ENCODE peak calls at places on chromosomes 13 and 19, in nine cellular contexts. E is IMR-90, W is hepatocyte, R is K562, U is keratinocyte, V is fibroblast of lung, B is mammary epithelial cell, T is HepG2, A is H1. Q is an unnamed sample.

GRCh38 chr13:106917024-106917491 is 349.1 kb upstream of the ARGLU1 start:
- DNase-seq in V (no peak), R (no peak), U (no peak), B (no peak), A (no peak), E (no peak), T (no peak), W (no peak), Q (peak)

GRCh38 chr13:29733069-29733700 is 117.2 kb downstream of the UBL3 start:
- DNase-seq in E (no peak), R (peak), U (peak), V (no peak), W (peak), B (peak), T (no peak), A (no peak), Q (no peak)

GRCh38 chr13:25901460-25902376 is 150.1 kb downstream of the SHISA2 start:
- DNase-seq in A (no peak), V (peak), R (no peak), T (peak), W (peak), B (peak), E (peak), U (peak), Q (no peak)

GRCh38 chr13:51912091-51912490 is 50.3 kb downstream of the CCDC70 start:
- DNase-seq in W (no peak), V (no peak), E (no peak), A (no peak), B (no peak), T (no peak), U (no peak), R (no peak), Q (peak)

GRCh38 chr19:277581-278165 is 13.5 kb downstream of the PLPP2 start:
- DNase-seq in T (no peak), A (no peak), E (peak), B (no peak), V (peak), R (peak), U (no peak), W (peak), Q (peak)

GRCh38 chr19:12786149-12786870 is 5.0 kb upstream of the JUNB start:
- DNase-seq in B (no peak), V (no peak), W (no peak), E (no peak), T (no peak), U (no peak), R (no peak), A (no peak), Q (peak)

GRCh38 chr19:47805313-47805712 is 962 bp upstream of the TPRX1 start:
- DNase-seq in W (no peak), V (no peak), A (no peak), T (no peak), B (no peak), R (no peak), U (no peak), E (no peak), Q (peak)

GRCh38 chr13:79423801-79424642 is 18.0 kb upstream of the RBM26 start:
- DNase-seq in A (no peak), B (no peak), R (peak), W (peak), U (no peak), E (peak), V (peak), T (peak), Q (no peak)

GRCh38 chr13:98484289-98485219 is 92.4 kb downstream of the STK24 start:
- DNase-seq in E (peak), B (peak), V (peak), W (peak), A (no peak), T (peak), U (peak), R (peak), Q (peak)

GRCh38 chr19:38142176-38143035 is 81.6 kb downstream of the DPF1 start:
- DNase-seq in V (peak), W (peak), E (peak), A (peak), B (peak), T (peak), U (no peak), R (peak), Q (peak)

GRCh38 chr13:110731072-110731471 is 17.6 kb downstream of the ING1 start:
- DNase-seq in E (no peak), A (no peak), U (no peak), V (no peak), T (no peak), B (no peak), W (no peak), R (no peak), Q (no peak)
- H3K4me3 ChIP-seq in E (no peak), A (no peak), U (no peak), V (no peak), T (no peak), B (no peak), W (no peak), R (no peak), Q (no peak)

GRCh38 chr19:44808463-44809371 is at the start of gene BCAM:
- DNase-seq in R (peak), A (no peak), T (peak), U (no peak), B (peak), W (peak), E (peak), V (peak), Q (peak)

GRCh38 chr19:44807162-44807561 is 1.7 kb upstream of the BCAM start:
- DNase-seq in B (peak), U (peak), R (no peak), V (no peak), W (peak), E (no peak), T (peak), A (no peak), Q (peak)

GRCh38 chr19:44809856-44810554 is 1.1 kb downstream of the BCAM start:
- DNase-seq in E (no peak), B (peak), V (no peak), A (no peak), R (no peak), W (no peak), T (no peak), U (no peak), Q (peak)

GRCh38 chr19:44806271-44806670 is 2.6 kb upstream of the BCAM start:
- DNase-seq in V (no peak), R (no peak), B (peak), W (no peak), E (no peak), A (no peak), T (no peak), U (no peak), Q (peak)

GRCh38 chr19:44807652-44808462 is 1.0 kb upstream of the BCAM start:
- DNase-seq in A (peak), E (peak), R (peak), U (peak), T (peak), B (peak), V (peak), W (peak), Q (peak)
- TF ChIP-seq CTCF in A (peak), E (peak), R (peak), U (peak), T (peak), B (no peak), V (peak), W (peak), Q (peak)

DNA sequence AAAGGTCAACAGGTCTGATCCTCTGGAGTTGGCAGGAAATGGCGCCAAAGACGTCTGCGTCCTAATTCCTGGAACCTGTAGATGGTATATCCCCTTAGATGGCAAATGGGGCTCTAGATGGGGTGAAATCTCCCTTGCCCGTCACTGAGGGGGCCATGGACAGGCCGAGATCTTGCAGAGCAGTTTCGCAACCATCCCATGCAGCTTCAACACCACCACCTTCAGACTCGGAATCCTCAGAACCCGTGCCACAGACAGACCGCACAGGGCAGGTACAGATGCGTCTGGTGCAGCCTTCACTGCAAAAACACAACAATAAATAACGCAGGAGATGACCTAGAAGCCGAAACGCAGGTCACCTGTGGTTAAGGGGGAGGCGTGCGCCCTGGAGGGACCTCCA is 17.7 kb downstream of the REXO1 start:
- DNase-seq in U (no peak), A (no peak), E (no peak), B (no peak), R (no peak), T (no peak), V (no peak), W (no peak), Q (no peak)
- H2AFZ ChIP-seq in U (no peak), A (no peak), E (no peak), B (no peak), R (no peak), T (no peak), V (no peak), W (no peak), Q (no peak)

DNA sequence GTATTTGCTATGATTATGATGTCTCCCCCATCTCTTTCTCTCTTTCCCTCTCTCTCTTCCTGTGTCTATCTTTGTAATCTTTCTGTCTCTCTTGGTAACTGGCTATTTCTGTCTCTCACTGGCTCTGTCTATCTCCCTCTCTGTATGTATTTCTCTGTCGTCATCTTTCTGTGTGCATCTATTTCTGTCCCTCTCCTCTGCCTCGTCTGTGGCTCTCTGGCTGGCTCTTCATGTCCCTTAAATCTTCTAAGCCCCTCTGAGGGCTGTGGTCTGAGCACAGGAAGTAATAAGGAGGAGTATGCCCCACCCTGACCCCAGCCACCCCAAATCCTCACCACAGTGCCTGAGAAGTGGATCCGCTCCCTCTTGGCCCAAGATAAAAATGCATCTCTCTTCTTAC is 104.4 kb downstream of the DNAJC15 start:
- DNase-seq in W (no peak), V (no peak), B (no peak), E (no peak), T (no peak), U (no peak), A (no peak), R (no peak), Q (no peak)
- H3K4me3 ChIP-seq in W (no peak), V (no peak), B (no peak), E (no peak), T (no peak), U (no peak), A (no peak), R (no peak), Q (no peak)